ENCODE peak calls at places on chromosomes 13 and 19, in seven cellular contexts. S is NCI-H1417; G is T-cell; Q is NCI-H748 treated with DMSO at 0.1 percent for 48 hours; U is NCI-H526; B is left colon; M is activated T-helper 1 cell treated with anti-CD3 and anti-CD28 coated beads, Interleukin-2, amount 50 U/mL, for 16 hours. Y is an unnamed sample.

GRCh38 chr19:19911150-19911549 is 10.4 kb downstream of the ZNF93 start:
- DNase-seq in S (no peak), G (no peak), Q (no peak), U (no peak), B (no peak), M (no peak), Y (no peak)

GRCh38 chr19:28530406-28531035 is 682.4 kb downstream of the UQCRFS1 start:
- DNase-seq in S (no peak), G (no peak), Q (no peak), U (no peak), B (no peak), M (no peak), Y (no peak)

GRCh38 chr13:84997858-84998257 is 801.4 kb downstream of the SLITRK6 start:
- DNase-seq in S (no peak), G (no peak), Q (no peak), U (no peak), B (no peak), M (no peak), Y (no peak)

GRCh38 chr19:50380767-50381166 is 3.4 kb upstream of the POLD1 start:
- DNase-seq in S (no peak), G (no peak), Q (no peak), U (no peak), B (no peak), M (no peak), Y (no peak)

GRCh38 chr19:2015611-2015950 is at the start of gene BTBD2:
- DNase-seq in S (peak), G (no peak), Q (no peak), U (no peak), B (peak), M (peak), Y (no peak)

GRCh38 chr13:112186091-112186490 is 119.1 kb downstream of the SOX1 start:
- DNase-seq in S (no peak), G (no peak), Q (no peak), U (no peak), B (no peak), M (no peak), Y (no peak)

GRCh38 chr19:48239582-48240141 is 16.1 kb downstream of the CARD8 start:
- DNase-seq in S (no peak), G (no peak), Q (no peak), U (no peak), B (no peak), M (no peak), Y (no peak)

GRCh38 chr13:106534844-106535551 is 464 bp downstream of the EFNB2 start:
- DNase-seq in S (peak), G (no peak), Q (no peak), U (peak), B (peak), M (peak), Y (peak)

GRCh38 chr13:41178040-41178439 is 16.3 kb downstream of the KBTBD7 start:
- DNase-seq in S (no peak), G (no peak), Q (no peak), U (no peak), B (no peak), M (no peak), Y (no peak)

GRCh38 chr13:89279374-89279773 is 1608.2 kb downstream of the SLITRK5 start:
- DNase-seq in S (no peak), G (no peak), Q (no peak), U (no peak), B (no peak), M (no peak), Y (no peak)

GRCh38 chr19:32322541-32322940 is 22.9 kb upstream of the ZNF507 start:
- DNase-seq in S (no peak), G (no peak), Q (no peak), U (no peak), B (no peak), M (no peak), Y (peak)

GRCh38 chr19:2079076-2079864 is 16.9 kb downstream of the MOB3A start:
- DNase-seq in S (no peak), G (no peak), Q (no peak), U (no peak), B (no peak), M (no peak), Y (no peak)

GRCh38 chr13:38577048-38577447 is 109.8 kb upstream of the FREM2 start:
- DNase-seq in S (no peak), G (no peak), Q (no peak), U (no peak), B (no peak), M (no peak), Y (no peak)

GRCh38 chr13:33940898-33941297 is 122.9 kb downstream of the RFC3 start:
- DNase-seq in S (no peak), G (no peak), Q (no peak), U (no peak), B (no peak), M (no peak), Y (no peak)

GRCh38 chr13:29543230-29544215 is 52.0 kb downstream of the SLC7A1 start:
- DNase-seq in S (no peak), G (no peak), Q (no peak), U (no peak), B (no peak), M (no peak), Y (no peak)

GRCh38 chr19:13526552-13526951 is 20.3 kb upstream of the CACNA1A start:
- DNase-seq in S (no peak), G (no peak), Q (no peak), U (peak), B (no peak), M (no peak), Y (no peak)

GRCh38 chr19:10818306-10819123 is 17.5 kb downstream of the TMED1 start:
- DNase-seq in S (no peak), G (no peak), Q (no peak), U (no peak), B (no peak), M (no peak), Y (no peak)

GRCh38 chr19:18586311-18586710 is 2.3 kb upstream of the REX1BD start:
- DNase-seq in S (no peak), G (no peak), Q (no peak), U (no peak), B (no peak), M (no peak), Y (no peak)

GRCh38 chr19:9640956-9641355 is 19.9 kb upstream of the ZNF561 start:
- DNase-seq in S (no peak), G (no peak), Q (no peak), U (no peak), B (no peak), M (no peak), Y (no peak)

GRCh38 chr19:29445246-29445645 is 80.5 kb upstream of the VSTM2B start:
- DNase-seq in S (no peak), G (no peak), Q (no peak), U (no peak), B (no peak), M (no peak), Y (no peak)

GRCh38 chr19:35756373-35757230 is at the start of gene HSPB6:
- DNase-seq in S (no peak), G (no peak), Q (no peak), U (no peak), B (peak), M (no peak), Y (no peak)

GRCh38 chr13:108494991-108495661 is 134.3 kb upstream of the MYO16 start:
- DNase-seq in S (no peak), G (no peak), Q (no peak), U (no peak), B (no peak), M (no peak), Y (no peak)

GRCh38 chr19:35142531-35143230 is 374 bp upstream of the FXYD7 start:
- DNase-seq in S (peak), G (peak), Q (peak), U (no peak), B (peak), M (peak), Y (peak)

GRCh38 chr13:47592256-47592655 is 408.8 kb downstream of the SUCLA2 start:
- DNase-seq in S (no peak), G (no peak), Q (no peak), U (no peak), B (no peak), M (no peak), Y (no peak)

GRCh38 chr13:52130641-52131040 is 1.8 kb upstream of the NEK5 start:
- DNase-seq in S (no peak), G (no peak), Q (no peak), U (no peak), B (no peak), M (no peak), Y (no peak)

GRCh38 chr13:73984949-73985691 is 149.1 kb downstream of the KLF12 start:
- DNase-seq in S (peak), G (peak), Q (no peak), U (no peak), B (no peak), M (peak), Y (no peak)

GRCh38 chr19:6156033-6156432 is 20.6 kb downstream of the ACSBG2 start:
- DNase-seq in S (no peak), G (no peak), Q (no peak), U (no peak), B (no peak), M (no peak), Y (no peak)

GRCh38 chr13:88701551-88701950 is 1030.4 kb downstream of the SLITRK5 start:
- DNase-seq in S (no peak), G (no peak), Q (no peak), U (no peak), B (no peak), M (no peak), Y (no peak)

GRCh38 chr13:104796581-104796980 is 1730.4 kb upstream of the SLC10A2 start:
- DNase-seq in S (no peak), G (no peak), Q (no peak), U (no peak), B (no peak), M (no peak), Y (no peak)

GRCh38 chr13:51786425-51787010 is 17.4 kb downstream of the DHRS12 start:
- DNase-seq in S (no peak), G (no peak), Q (no peak), U (no peak), B (no peak), M (no peak), Y (no peak)

GRCh38 chr13:52850396-52851152 is 2.1 kb upstream of the PCDH8 start:
- DNase-seq in S (peak), G (no peak), Q (peak), U (peak), B (peak), M (no peak), Y (peak)

GRCh38 chr19:36141039-36141914 is 1.4 kb downstream of the CAPNS1 start:
- DNase-seq in S (peak), G (peak), Q (peak), U (peak), B (peak), M (peak), Y (peak)